ENCODE peak calls at places on chromosomes 11 and 22, in four cellular contexts. N, U, T and S are unnamed samples.

GRCh38 chr11:60825790-60826189 is 16.1 kb upstream of the CCDC86 start:
- DNase-seq in U (no peak), N (no peak), T (no peak), S (no peak)

GRCh38 chr11:14148653-14149273 is 186.2 kb downstream of the SPON1 start:
- DNase-seq in T (peak), U (no peak), N (no peak), S (peak)

GRCh38 chr11:114685097-114685496 is 6.8 kb downstream of the NXPE2 start:
- DNase-seq in U (no peak), N (no peak), T (no peak), S (no peak)

GRCh38 chr11:3135491-3136440 is 29.3 kb downstream of the OSBPL5 start:
- DNase-seq in T (no peak), U (no peak), N (peak), S (no peak)

GRCh38 chr11:131600591-131600990 is 230.2 kb downstream of the NTM start:
- DNase-seq in N (no peak), U (no peak), T (no peak), S (no peak)

GRCh38 chr11:62068730-62069129 is 55.1 kb upstream of the INCENP start:
- DNase-seq in U (no peak), T (no peak), N (peak), S (no peak)

GRCh38 chr22:36971305-36971704 is 47.9 kb downstream of the TST start:
- DNase-seq in N (peak), U (no peak), T (no peak), S (no peak)

GRCh38 chr22:36197065-36197440 is 4.6 kb downstream of the APOL4 start:
- DNase-seq in N (peak), U (no peak), T (no peak), S (no peak)

GRCh38 chr11:61302550-61302949 is 7.4 kb upstream of the VWCE start:
- DNase-seq in N (no peak), U (no peak), T (no peak), S (no peak)

GRCh38 chr22:38843716-38844660 is at the start of gene NPTXR:
- DNase-seq in U (no peak), T (no peak), N (no peak), S (no peak)

GRCh38 chr11:77833302-77833701 is 12.4 kb downstream of the AAMDC start:
- DNase-seq in U (no peak), N (no peak), T (no peak), S (no peak)

GRCh38 chr11:2091112-2091746 is 48.0 kb downstream of the IGF2 start:
- DNase-seq in T (no peak), U (no peak), N (peak), S (no peak)

GRCh38 chr22:35894937-35895708 is 133.5 kb downstream of the RBFOX2 start:
- DNase-seq in T (no peak), U (no peak), N (no peak), S (peak)

GRCh38 chr22:44813416-44813815 is 61.0 kb downstream of the ARHGAP8 start:
- DNase-seq in N (no peak), T (no peak), U (no peak), S (no peak)

GRCh38 chr22:24054356-24054755 is 43.3 kb downstream of the CABIN1 start:
- DNase-seq in T (no peak), N (no peak), U (no peak), S (no peak)

GRCh38 chr22:30423959-30424380 is 1.6 kb upstream of the MTFP1 start:
- DNase-seq in T (peak), N (peak), U (peak), S (peak)

GRCh38 chr11:17421781-17422180 is 33.3 kb upstream of the KCNJ11 start:
- DNase-seq in U (no peak), N (no peak), T (no peak), S (no peak)

GRCh38 chr11:31656051-31656450 is 146.5 kb downstream of the ELP4 start:
- DNase-seq in T (no peak), U (no peak), N (no peak), S (peak)

GRCh38 chr11:67409261-67409666 is 5.4 kb downstream of the TBC1D10C start:
- DNase-seq in N (no peak), T (no peak), U (no peak), S (no peak)

GRCh38 chr11:114307524-114308203 is 11.5 kb downstream of the NNMT start:
- DNase-seq in N (peak), T (no peak), U (peak), S (peak)

GRCh38 chr11:4092031-4092430 is 2.6 kb upstream of the RRM1 start:
- DNase-seq in T (no peak), N (peak), U (no peak), S (no peak)

GRCh38 chr11:117498791-117499190 is 171.1 kb downstream of the CEP164 start:
- DNase-seq in U (no peak), T (no peak), N (no peak), S (no peak)

GRCh38 chr22:23226497-23226850 is 46.2 kb downstream of the BCR start:
- DNase-seq in T (no peak), N (no peak), U (no peak), S (no peak)

GRCh38 chr11:36427079-36427478 is 83.0 kb downstream of the TRAF6 start:
- DNase-seq in T (no peak), N (no peak), U (no peak), S (peak)

GRCh38 chr11:10770626-10771254 is 19.7 kb downstream of the CTR9 start:
- DNase-seq in N (no peak), U (peak), T (peak), S (peak)

GRCh38 chr11:37500425-37500824 is 902.4 kb upstream of the RAG2 start:
- DNase-seq in T (no peak), N (no peak), U (no peak), S (peak)

DNA sequence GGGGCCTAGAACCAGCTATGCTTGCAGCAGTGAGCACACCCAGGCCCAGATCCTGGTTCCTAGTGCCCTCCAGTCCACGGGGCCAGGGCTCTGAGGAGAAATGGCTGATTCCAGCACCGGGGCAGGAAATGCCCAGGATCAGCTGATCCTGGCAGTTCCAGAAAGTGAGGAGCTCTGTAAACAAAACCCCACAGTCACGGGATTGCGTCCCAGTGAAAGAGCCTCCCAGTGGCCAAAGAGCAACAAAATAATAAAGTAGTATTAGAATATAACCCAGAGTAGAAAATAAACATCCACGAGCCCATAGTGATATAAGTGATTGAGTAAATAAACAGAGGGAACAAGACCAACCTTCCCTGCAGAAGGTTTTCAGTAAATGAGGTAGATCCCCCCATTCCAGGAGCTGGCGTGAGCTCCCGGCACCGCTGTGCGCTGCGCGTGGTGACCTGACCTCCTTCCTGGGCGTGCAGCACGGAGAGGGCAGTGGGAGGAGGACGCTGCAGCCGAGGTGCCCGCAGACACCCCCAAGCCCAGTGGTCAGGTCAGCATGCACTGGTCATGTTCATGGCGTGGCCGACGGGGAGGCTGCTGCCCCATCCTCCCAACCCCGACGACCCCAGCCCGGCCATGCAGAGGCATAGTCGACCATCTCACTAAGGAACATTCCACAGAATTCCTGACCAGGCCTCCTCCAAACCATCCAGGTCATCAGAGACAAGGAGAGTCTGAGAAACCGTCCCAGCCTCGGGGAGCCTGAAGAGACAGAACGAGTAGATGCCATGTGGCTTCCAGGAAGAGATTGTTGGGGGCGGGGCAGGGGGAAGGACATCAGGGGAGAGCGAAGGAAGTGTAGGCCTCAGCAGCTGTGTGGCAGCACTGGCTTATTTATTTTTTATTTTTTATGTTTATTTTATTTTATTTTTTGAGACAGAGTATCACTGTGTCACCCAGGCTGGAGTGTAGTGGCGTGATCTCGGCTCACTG is 19.9 kb downstream of the PTDSS2 start:
- DNase-seq in N (no peak), T (no peak), U (peak), S (no peak)
- TF ChIP-seq CTCF in N (no peak), T (no peak), U (peak), S (no peak)

GRCh38 chr11:65066315-65066714 is 8.0 kb upstream of the NAALADL1 start:
- DNase-seq in T (no peak), U (no peak), N (no peak), S (no peak)
- TF ChIP-seq CTCF in T (no peak), U (no peak), N (no peak), S (no peak)

GRCh38 chr11:103339485-103339857 is 230.2 kb downstream of the DYNC2H1 start:
- DNase-seq in N (no peak), U (no peak), T (no peak), S (no peak)

GRCh38 chr11:103338621-103339484 is 229.6 kb downstream of the DYNC2H1 start:
- DNase-seq in N (no peak), U (no peak), T (no peak), S (peak)
- TF ChIP-seq CTCF in N (no peak), U (no peak), T (peak), S (no peak)

GRCh38 chr22:43228863-43229262 is 41.9 kb upstream of the TTLL12 start:
- DNase-seq in U (no peak), N (no peak), T (no peak), S (no peak)

GRCh38 chr22:43226368-43226979 is 39.5 kb upstream of the TTLL12 start:
- DNase-seq in N (no peak), U (no peak), T (no peak), S (no peak)

GRCh38 chr22:43230571-43230970 is 43.6 kb upstream of the TTLL12 start:
- DNase-seq in T (no peak), U (no peak), N (no peak), S (no peak)

GRCh38 chr22:43227231-43227630 is 40.3 kb upstream of the TTLL12 start:
- DNase-seq in U (no peak), N (no peak), T (no peak), S (no peak)

GRCh38 chr22:43228330-43228729 is 41.4 kb upstream of the TTLL12 start:
- DNase-seq in N (no peak), T (peak), U (no peak), S (peak)
- TF ChIP-seq CTCF in N (no peak), T (peak), U (peak), S (peak)

GRCh38 chr11:70087446-70088167 is 9.5 kb downstream of the ANO1 start:
- DNase-seq in N (no peak), U (no peak), T (no peak), S (no peak)
- TF ChIP-seq CTCF in N (no peak), U (no peak), T (no peak), S (no peak)

DNA sequence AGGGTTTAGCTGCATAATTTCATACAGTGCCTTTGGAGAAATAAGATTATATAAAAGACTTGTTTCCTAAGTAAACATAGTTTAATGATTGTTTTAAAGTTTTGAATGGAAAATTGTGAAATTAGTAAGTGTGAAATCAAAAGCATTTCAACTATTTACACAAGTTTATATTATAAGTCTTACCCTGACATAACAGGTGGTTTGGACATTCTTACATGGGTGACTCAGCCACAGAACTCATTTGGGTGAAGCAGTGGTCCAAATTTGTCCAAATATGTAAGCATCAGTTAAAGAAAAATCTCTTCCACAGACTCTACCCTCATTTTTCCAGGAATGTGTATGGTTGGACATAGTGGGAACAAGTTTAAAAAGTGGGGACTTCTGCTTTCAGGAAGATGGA is 68.0 kb downstream of the USP47 start:
- DNase-seq in T (no peak), N (no peak), U (no peak), S (peak)
- TF ChIP-seq CTCF in T (no peak), N (no peak), U (no peak), S (no peak)

DNA sequence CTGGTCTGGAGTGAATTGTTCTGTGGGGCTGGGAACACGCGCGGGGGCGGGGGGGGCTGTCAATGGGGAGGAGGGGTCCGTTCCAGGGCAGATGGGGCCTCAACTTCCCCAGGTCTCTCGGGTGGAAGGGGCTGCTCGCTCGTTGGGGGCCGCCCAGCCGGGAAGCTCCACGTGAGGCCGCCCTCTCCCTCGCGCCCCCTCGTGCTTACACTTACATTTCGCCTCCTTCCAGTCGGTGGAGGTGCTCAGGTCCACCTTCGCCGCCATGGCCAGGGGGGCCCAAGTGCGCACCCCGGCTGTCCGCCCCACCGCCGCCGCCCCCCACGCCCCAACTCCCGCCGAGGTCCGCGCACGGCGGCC is 451 bp downstream of the MACROD1 start:
- DNase-seq in T (no peak), N (no peak), U (peak), S (peak)
- TF ChIP-seq CTCF in T (no peak), N (no peak), U (no peak), S (peak)

DNA sequence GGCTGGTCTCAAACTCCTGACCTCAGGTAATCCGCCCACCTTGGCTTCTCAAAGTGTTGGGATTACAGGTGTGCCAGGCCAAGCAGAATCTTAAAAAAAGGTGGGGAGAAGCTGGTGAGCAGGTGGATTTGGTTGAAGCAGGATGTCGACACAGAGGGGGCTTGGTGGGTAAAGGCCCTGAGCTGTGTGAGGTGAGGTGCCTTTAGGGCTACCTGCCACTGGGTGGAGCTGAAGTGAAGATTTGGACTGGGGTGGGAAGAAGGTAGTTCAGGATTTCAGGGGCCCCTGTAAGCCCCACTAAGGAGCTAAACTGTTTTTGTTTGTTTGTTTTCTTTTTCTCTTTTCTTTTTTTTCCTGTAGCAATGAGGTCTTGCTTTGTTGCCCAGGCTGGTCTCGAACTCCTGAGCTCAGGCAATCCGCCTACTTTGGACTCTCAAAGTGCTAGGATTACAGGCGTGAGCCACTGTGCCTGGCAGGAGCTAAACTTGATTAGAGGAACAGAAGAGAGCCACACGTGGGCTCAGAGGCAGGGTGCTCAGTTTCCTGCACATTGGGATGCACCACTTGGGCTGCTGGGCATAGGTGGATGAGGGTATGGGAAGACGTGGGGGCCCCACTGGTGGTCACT is 6.0 kb downstream of the P2RX6 start:
- DNase-seq in U (no peak), N (no peak), T (no peak), S (peak)
- TF ChIP-seq CTCF in U (peak), N (no peak), T (peak), S (peak)